ENCODE peak calls at places on chromosomes 3 and 15, in five cellular contexts. L is activated CD8-positive, alpha-beta memory T cell treated with anti-CD3 and anti-CD28 coated beads for 24 hours; A is OCI-LY7; V is Peyer's patch; Z is occipital lobe. T is an unnamed sample.

GRCh38 chr15:57554063-57554820 is 37.5 kb upstream of the MYZAP start:
- DNase-seq in L (no peak), A (no peak), V (no peak), Z (no peak), T (no peak)

GRCh38 chr3:66033241-66034138 is 5.2 kb downstream of the MAGI1 start:
- DNase-seq in L (no peak), A (no peak), V (no peak), Z (no peak), T (no peak)

GRCh38 chr3:77412591-77412990 is 372.7 kb downstream of the ROBO2 start:
- DNase-seq in L (no peak), A (no peak), V (no peak), Z (no peak), T (no peak)

GRCh38 chr3:190676477-190676876 is 162.6 kb downstream of the IL1RAP start:
- DNase-seq in L (no peak), A (no peak), V (no peak), Z (no peak), T (no peak)

GRCh38 chr3:160574636-160575035 is 9.3 kb upstream of the KPNA4 start:
- DNase-seq in L (no peak), A (no peak), V (no peak), Z (no peak), T (no peak)

GRCh38 chr15:74378853-74379252 is 11.4 kb upstream of the CYP11A1 start:
- DNase-seq in L (no peak), A (no peak), V (no peak), Z (no peak), T (no peak)

GRCh38 chr15:51801391-51801835 is 28.0 kb upstream of the TMOD3 start:
- DNase-seq in L (no peak), A (peak), V (peak), Z (no peak), T (no peak)

GRCh38 chr15:43528542-43529007 is 11.2 kb downstream of the MAP1A start:
- DNase-seq in L (no peak), A (no peak), V (no peak), Z (no peak), T (no peak)

GRCh38 chr3:57691411-57692133 is 1.3 kb downstream of the DENND6A start:
- DNase-seq in L (peak), A (peak), V (no peak), Z (no peak), T (no peak)

GRCh38 chr3:49803464-49804140 is 541 bp downstream of the INKA1 start:
- DNase-seq in L (peak), A (peak), V (peak), Z (no peak), T (no peak)

GRCh38 chr15:54066403-54066802 is 88.2 kb downstream of the UNC13C start:
- DNase-seq in L (no peak), A (no peak), V (no peak), Z (no peak), T (no peak)

GRCh38 chr15:53171571-53171970 is 381.4 kb upstream of the ONECUT1 start:
- DNase-seq in L (no peak), A (no peak), V (no peak), Z (no peak), T (no peak)

GRCh38 chr3:194877311-194878119 is 191.8 kb downstream of the FAM43A start:
- DNase-seq in L (peak), A (no peak), V (no peak), Z (no peak), T (no peak)

GRCh38 chr3:30353711-30354467 is 252.5 kb upstream of the TGFBR2 start:
- DNase-seq in L (no peak), A (peak), V (peak), Z (no peak), T (no peak)

GRCh38 chr3:52147804-52148203 is 6.4 kb downstream of the POC1A start:
- DNase-seq in L (no peak), A (no peak), V (no peak), Z (no peak), T (no peak)

GRCh38 chr3:126983276-126983652 is 349 bp downstream of the PLXNA1 start:
- DNase-seq in L (no peak), A (no peak), V (no peak), Z (no peak), T (no peak)

GRCh38 chr15:61518191-61518950 is 289.3 kb upstream of the RORA start:
- DNase-seq in L (no peak), A (no peak), V (no peak), Z (no peak), T (no peak)

GRCh38 chr3:2156244-2156847 is 57.7 kb downstream of the CNTN4 start:
- DNase-seq in L (no peak), A (no peak), V (no peak), Z (no peak), T (no peak)

GRCh38 chr3:32245200-32245599 is 6.7 kb downstream of the CMTM8 start:
- DNase-seq in L (no peak), A (no peak), V (no peak), Z (no peak), T (no peak)

GRCh38 chr3:117887896-117888295 is 1146.8 kb downstream of the IGSF11 start:
- DNase-seq in L (no peak), A (no peak), V (no peak), Z (no peak), T (no peak)

GRCh38 chr15:74960995-74961588 is 4.5 kb upstream of the RPP25 start:
- DNase-seq in L (no peak), A (no peak), V (no peak), Z (no peak), T (no peak)

GRCh38 chr15:98649996-98650870 is 1.9 kb downstream of the IGF1R start:
- DNase-seq in L (peak), A (no peak), V (peak), Z (no peak), T (no peak)

GRCh38 chr15:28114721-28115622 is 15.9 kb upstream of the OCA2 start:
- DNase-seq in L (peak), A (no peak), V (no peak), Z (no peak), T (no peak)

GRCh38 chr3:37816271-37816670 is 45.4 kb upstream of the CTDSPL start:
- DNase-seq in L (no peak), A (no peak), V (no peak), Z (no peak), T (no peak)

GRCh38 chr15:74821091-74821789 is 5.2 kb upstream of the CPLX3 start:
- DNase-seq in L (no peak), A (peak), V (no peak), Z (no peak), T (no peak)

GRCh38 chr15:67832031-67832551 is 6.8 kb downstream of the SKOR1 start:
- DNase-seq in L (peak), A (peak), V (no peak), Z (no peak), T (no peak)

GRCh38 chr3:101531473-101532086 is 18.6 kb upstream of the SENP7 start:
- DNase-seq in L (no peak), A (no peak), V (no peak), Z (no peak), T (no peak)

GRCh38 chr3:55000546-55000945 is 72.7 kb upstream of the LRTM1 start:
- DNase-seq in L (no peak), A (no peak), V (no peak), Z (no peak), T (no peak)

GRCh38 chr3:127204841-127205582 is 12.1 kb downstream of the PRR23E start:
- DNase-seq in L (peak), A (no peak), V (no peak), Z (no peak), T (no peak)

GRCh38 chr3:150756491-150757059 is 6.4 kb downstream of the SIAH2 start:
- DNase-seq in L (no peak), A (no peak), V (no peak), Z (no peak), T (no peak)